ENCODE peak calls at places on chromosomes 12 and 14, in eight cellular contexts. One of them, this sample, is unnamed.

GRCh38 chr12:104951759-104952509 is 6.2 kb downstream of the SLC41A2 start:
- DNase-seq in AG08395: peak; percentile 28
- DNase-seq in HT-29: peak; percentile 38
- DNase-seq in WTC11: no peak
- DNase-seq in SK-N-DZ: no peak
- DNase-seq in renal cortical epithelial cell: peak; percentile 54
- DNase-seq in activated naive CD4-positive, alpha-beta T cell treated with anti-CD3 and anti-CD28 coated beads for 36 hours: no peak
- DNase-seq in DMS53: no peak
- DNase-seq in this sample: no peak

GRCh38 chr12:114626-115211 is 48.2 kb downstream of the IQSEC3 start:
- DNase-seq in renal cortical epithelial cell: no peak
- DNase-seq in activated naive CD4-positive, alpha-beta T cell treated with anti-CD3 and anti-CD28 coated beads for 36 hours: no peak
- DNase-seq in WTC11: no peak
- DNase-seq in AG08395: no peak
- DNase-seq in HT-29: no peak
- DNase-seq in SK-N-DZ: no peak
- DNase-seq in DMS53: no peak
- DNase-seq in this sample: no peak

GRCh38 chr12:54489857-54490256 is 7.7 kb upstream of the NCKAP1L start:
- DNase-seq in activated naive CD4-positive, alpha-beta T cell treated with anti-CD3 and anti-CD28 coated beads for 36 hours: no peak
- DNase-seq in WTC11: no peak
- DNase-seq in DMS53: no peak
- DNase-seq in AG08395: no peak
- DNase-seq in HT-29: no peak
- DNase-seq in renal cortical epithelial cell: no peak
- DNase-seq in SK-N-DZ: no peak
- DNase-seq in this sample: no peak

GRCh38 chr12:27344246-27344645 is 11.6 kb downstream of the BMAL2 start:
- DNase-seq in renal cortical epithelial cell: peak; percentile 38
- DNase-seq in SK-N-DZ: no peak
- DNase-seq in WTC11: no peak
- DNase-seq in activated naive CD4-positive, alpha-beta T cell treated with anti-CD3 and anti-CD28 coated beads for 36 hours: no peak
- DNase-seq in DMS53: no peak
- DNase-seq in AG08395: no peak
- DNase-seq in HT-29: no peak
- DNase-seq in this sample: no peak

GRCh38 chr14:20247651-20248246 is 8.7 kb downstream of the OR11H4 start:
- DNase-seq in DMS53: peak; percentile 56
- DNase-seq in SK-N-DZ: no peak
- DNase-seq in AG08395: no peak
- DNase-seq in renal cortical epithelial cell: peak; percentile 9
- DNase-seq in HT-29: peak; percentile 52
- DNase-seq in WTC11: no peak
- DNase-seq in activated naive CD4-positive, alpha-beta T cell treated with anti-CD3 and anti-CD28 coated beads for 36 hours: no peak
- DNase-seq in this sample: no peak

GRCh38 chr12:71731439-71732356 is 23.0 kb upstream of the RAB21 start:
- DNase-seq in HT-29: no peak
- DNase-seq in WTC11: peak; percentile 42
- DNase-seq in activated naive CD4-positive, alpha-beta T cell treated with anti-CD3 and anti-CD28 coated beads for 36 hours: no peak
- DNase-seq in renal cortical epithelial cell: no peak
- DNase-seq in SK-N-DZ: peak; percentile 36
- DNase-seq in AG08395: no peak
- DNase-seq in DMS53: peak; percentile 30
- DNase-seq in this sample: no peak

GRCh38 chr12:94925206-94925605 is 78.3 kb downstream of the NDUFA12 start:
- DNase-seq in renal cortical epithelial cell: no peak
- DNase-seq in activated naive CD4-positive, alpha-beta T cell treated with anti-CD3 and anti-CD28 coated beads for 36 hours: no peak
- DNase-seq in AG08395: no peak
- DNase-seq in DMS53: no peak
- DNase-seq in WTC11: no peak
- DNase-seq in HT-29: no peak
- DNase-seq in SK-N-DZ: no peak
- DNase-seq in this sample: no peak

GRCh38 chr12:55820679-55821078 is 2.8 kb downstream of the ORMDL2 start:
- DNase-seq in WTC11: no peak
- DNase-seq in DMS53: peak; percentile 27
- DNase-seq in HT-29: no peak
- DNase-seq in AG08395: no peak
- DNase-seq in SK-N-DZ: no peak
- DNase-seq in activated naive CD4-positive, alpha-beta T cell treated with anti-CD3 and anti-CD28 coated beads for 36 hours: no peak
- DNase-seq in renal cortical epithelial cell: no peak
- DNase-seq in this sample: no peak

GRCh38 chr12:9760699-9761406 is at the start of gene CD69:
- DNase-seq in AG08395: no peak
- DNase-seq in WTC11: no peak
- DNase-seq in SK-N-DZ: no peak
- DNase-seq in HT-29: no peak
- DNase-seq in DMS53: no peak
- DNase-seq in renal cortical epithelial cell: peak; percentile 60
- DNase-seq in activated naive CD4-positive, alpha-beta T cell treated with anti-CD3 and anti-CD28 coated beads for 36 hours: peak; percentile 88
- DNase-seq in this sample: no peak

GRCh38 chr12:38921025-38921677 is 15.8 kb upstream of the CPNE8 start:
- DNase-seq in HT-29: peak; percentile 84
- DNase-seq in activated naive CD4-positive, alpha-beta T cell treated with anti-CD3 and anti-CD28 coated beads for 36 hours: peak; percentile 60
- DNase-seq in SK-N-DZ: peak; percentile 87
- DNase-seq in DMS53: peak; percentile 95
- DNase-seq in WTC11: peak; percentile 53
- DNase-seq in renal cortical epithelial cell: peak; percentile 87
- DNase-seq in AG08395: peak; percentile 16
- DNase-seq in this sample: peak; percentile 72

GRCh38 chr12:90546511-90546910 is 408.5 kb downstream of the CCER1 start:
- DNase-seq in renal cortical epithelial cell: no peak
- DNase-seq in WTC11: no peak
- DNase-seq in HT-29: peak; percentile 1
- DNase-seq in AG08395: no peak
- DNase-seq in DMS53: peak; percentile 37
- DNase-seq in activated naive CD4-positive, alpha-beta T cell treated with anti-CD3 and anti-CD28 coated beads for 36 hours: no peak
- DNase-seq in SK-N-DZ: no peak
- DNase-seq in this sample: no peak

GRCh38 chr14:103517626-103518415 is 4.8 kb downstream of the CKB start:
- DNase-seq in SK-N-DZ: no peak
- DNase-seq in AG08395: peak; percentile 19
- DNase-seq in activated naive CD4-positive, alpha-beta T cell treated with anti-CD3 and anti-CD28 coated beads for 36 hours: no peak
- DNase-seq in DMS53: no peak
- DNase-seq in HT-29: no peak
- DNase-seq in WTC11: no peak
- DNase-seq in renal cortical epithelial cell: no peak
- DNase-seq in this sample: no peak

GRCh38 chr12:57455374-57456144 is 452 bp downstream of the INHBE start:
- DNase-seq in activated naive CD4-positive, alpha-beta T cell treated with anti-CD3 and anti-CD28 coated beads for 36 hours: no peak
- DNase-seq in renal cortical epithelial cell: no peak
- DNase-seq in HT-29: no peak
- DNase-seq in SK-N-DZ: no peak
- DNase-seq in DMS53: peak; percentile 69
- DNase-seq in AG08395: no peak
- DNase-seq in WTC11: no peak
- DNase-seq in this sample: no peak

GRCh38 chr12:123983822-123984485 is 10.9 kb downstream of the ZNF664 start:
- DNase-seq in activated naive CD4-positive, alpha-beta T cell treated with anti-CD3 and anti-CD28 coated beads for 36 hours: peak; percentile 63
- DNase-seq in HT-29: peak; percentile 72
- DNase-seq in SK-N-DZ: peak; percentile 72
- DNase-seq in DMS53: peak; percentile 80
- DNase-seq in renal cortical epithelial cell: peak; percentile 74
- DNase-seq in AG08395: peak; percentile 67
- DNase-seq in WTC11: peak; percentile 29
- DNase-seq in this sample: peak; percentile 32

GRCh38 chr12:85688837-85689236 is 147.4 kb downstream of the RASSF9 start:
- DNase-seq in renal cortical epithelial cell: peak; percentile 83
- DNase-seq in DMS53: peak; percentile 43
- DNase-seq in SK-N-DZ: no peak
- DNase-seq in WTC11: no peak
- DNase-seq in HT-29: peak; percentile 30
- DNase-seq in AG08395: peak; percentile 2
- DNase-seq in activated naive CD4-positive, alpha-beta T cell treated with anti-CD3 and anti-CD28 coated beads for 36 hours: no peak
- DNase-seq in this sample: no peak

GRCh38 chr14:90986510-90986909 is 73.9 kb downstream of the RPS6KA5 start:
- DNase-seq in HT-29: peak; percentile 7
- DNase-seq in AG08395: no peak
- DNase-seq in WTC11: no peak
- DNase-seq in renal cortical epithelial cell: no peak
- DNase-seq in activated naive CD4-positive, alpha-beta T cell treated with anti-CD3 and anti-CD28 coated beads for 36 hours: no peak
- DNase-seq in DMS53: no peak
- DNase-seq in SK-N-DZ: no peak
- DNase-seq in this sample: no peak

GRCh38 chr14:31457665-31458659 is 656 bp upstream of the DTD2 start:
- DNase-seq in activated naive CD4-positive, alpha-beta T cell treated with anti-CD3 and anti-CD28 coated beads for 36 hours: no peak
- DNase-seq in DMS53: peak; percentile 36
- DNase-seq in AG08395: no peak
- DNase-seq in SK-N-DZ: no peak
- DNase-seq in WTC11: no peak
- DNase-seq in HT-29: no peak
- DNase-seq in renal cortical epithelial cell: peak; percentile 52
- DNase-seq in this sample: no peak

GRCh38 chr12:82998509-82998908 is 311.8 kb downstream of the TMTC2 start:
- DNase-seq in renal cortical epithelial cell: no peak
- DNase-seq in WTC11: no peak
- DNase-seq in SK-N-DZ: no peak
- DNase-seq in HT-29: no peak
- DNase-seq in AG08395: no peak
- DNase-seq in activated naive CD4-positive, alpha-beta T cell treated with anti-CD3 and anti-CD28 coated beads for 36 hours: no peak
- DNase-seq in DMS53: no peak
- DNase-seq in this sample: no peak

GRCh38 chr14:94050231-94050880 is 24.2 kb downstream of the OTUB2 start:
- DNase-seq in renal cortical epithelial cell: peak; percentile 74
- DNase-seq in DMS53: no peak
- DNase-seq in SK-N-DZ: no peak
- DNase-seq in AG08395: no peak
- DNase-seq in activated naive CD4-positive, alpha-beta T cell treated with anti-CD3 and anti-CD28 coated beads for 36 hours: no peak
- DNase-seq in HT-29: no peak
- DNase-seq in WTC11: no peak
- DNase-seq in this sample: no peak

GRCh38 chr14:52840916-52841315 is 49.5 kb upstream of the GNPNAT1 start:
- DNase-seq in renal cortical epithelial cell: no peak
- DNase-seq in WTC11: no peak
- DNase-seq in DMS53: peak; percentile 13
- DNase-seq in activated naive CD4-positive, alpha-beta T cell treated with anti-CD3 and anti-CD28 coated beads for 36 hours: peak; percentile 6
- DNase-seq in HT-29: no peak
- DNase-seq in SK-N-DZ: no peak
- DNase-seq in AG08395: peak; percentile 76
- DNase-seq in this sample: peak; percentile 81

GRCh38 chr12:22729898-22730443 is 105.0 kb downstream of the ETNK1 start:
- DNase-seq in SK-N-DZ: no peak
- DNase-seq in activated naive CD4-positive, alpha-beta T cell treated with anti-CD3 and anti-CD28 coated beads for 36 hours: no peak
- DNase-seq in DMS53: no peak
- DNase-seq in AG08395: peak; percentile 72
- DNase-seq in WTC11: no peak
- DNase-seq in renal cortical epithelial cell: peak; percentile 95
- DNase-seq in HT-29: no peak
- DNase-seq in this sample: no peak

GRCh38 chr12:84805474-84805858 is 107.1 kb downstream of the SLC6A15 start:
- DNase-seq in renal cortical epithelial cell: no peak
- DNase-seq in DMS53: no peak
- DNase-seq in HT-29: no peak
- DNase-seq in activated naive CD4-positive, alpha-beta T cell treated with anti-CD3 and anti-CD28 coated beads for 36 hours: no peak
- DNase-seq in AG08395: no peak
- DNase-seq in WTC11: no peak
- DNase-seq in SK-N-DZ: no peak
- DNase-seq in this sample: no peak

GRCh38 chr12:22526836-22527235 is 17.5 kb downstream of the C2CD5 start:
- DNase-seq in SK-N-DZ: no peak
- DNase-seq in AG08395: no peak
- DNase-seq in renal cortical epithelial cell: no peak
- DNase-seq in WTC11: no peak
- DNase-seq in HT-29: no peak
- DNase-seq in DMS53: no peak
- DNase-seq in activated naive CD4-positive, alpha-beta T cell treated with anti-CD3 and anti-CD28 coated beads for 36 hours: no peak
- DNase-seq in this sample: no peak

GRCh38 chr14:105069887-105070759 is 4.9 kb upstream of the GPR132 start:
- DNase-seq in HT-29: no peak
- DNase-seq in renal cortical epithelial cell: peak; percentile 61
- DNase-seq in DMS53: no peak
- DNase-seq in activated naive CD4-positive, alpha-beta T cell treated with anti-CD3 and anti-CD28 coated beads for 36 hours: peak; percentile 83
- DNase-seq in AG08395: peak; percentile 56
- DNase-seq in SK-N-DZ: no peak
- DNase-seq in WTC11: no peak
- DNase-seq in this sample: no peak

GRCh38 chr12:15558915-15559528 is 230.2 kb downstream of the EPS8 start:
- DNase-seq in SK-N-DZ: no peak
- DNase-seq in WTC11: no peak
- DNase-seq in activated naive CD4-positive, alpha-beta T cell treated with anti-CD3 and anti-CD28 coated beads for 36 hours: no peak
- DNase-seq in AG08395: peak; percentile 69
- DNase-seq in HT-29: no peak
- DNase-seq in renal cortical epithelial cell: peak; percentile 42
- DNase-seq in DMS53: no peak
- DNase-seq in this sample: peak; percentile 79

GRCh38 chr14:60643443-60644402 is 5.6 kb downstream of the SIX1 start:
- DNase-seq in DMS53: no peak
- DNase-seq in activated naive CD4-positive, alpha-beta T cell treated with anti-CD3 and anti-CD28 coated beads for 36 hours: no peak
- DNase-seq in renal cortical epithelial cell: no peak
- DNase-seq in AG08395: no peak
- DNase-seq in HT-29: no peak
- DNase-seq in SK-N-DZ: no peak
- DNase-seq in WTC11: no peak
- DNase-seq in this sample: no peak

GRCh38 chr14:32933943-32934890 is 4.5 kb upstream of the NPAS3 start:
- DNase-seq in renal cortical epithelial cell: no peak
- DNase-seq in SK-N-DZ: peak; percentile 47
- DNase-seq in DMS53: peak; percentile 66
- DNase-seq in activated naive CD4-positive, alpha-beta T cell treated with anti-CD3 and anti-CD28 coated beads for 36 hours: no peak
- DNase-seq in AG08395: peak; percentile 29
- DNase-seq in WTC11: peak; percentile 63
- DNase-seq in HT-29: no peak
- DNase-seq in this sample: peak; percentile 36

GRCh38 chr14:93989939-93990338 is 7.2 kb upstream of the CCDC197 start:
- DNase-seq in DMS53: peak; percentile 7
- DNase-seq in renal cortical epithelial cell: no peak
- DNase-seq in WTC11: no peak
- DNase-seq in AG08395: no peak
- DNase-seq in SK-N-DZ: no peak
- DNase-seq in activated naive CD4-positive, alpha-beta T cell treated with anti-CD3 and anti-CD28 coated beads for 36 hours: no peak
- DNase-seq in HT-29: no peak
- DNase-seq in this sample: no peak

GRCh38 chr12:106941481-106942156 is 14.1 kb upstream of the TMEM263 start:
- DNase-seq in renal cortical epithelial cell: no peak
- DNase-seq in AG08395: no peak
- DNase-seq in DMS53: no peak
- DNase-seq in WTC11: no peak
- DNase-seq in SK-N-DZ: no peak
- DNase-seq in activated naive CD4-positive, alpha-beta T cell treated with anti-CD3 and anti-CD28 coated beads for 36 hours: no peak
- DNase-seq in HT-29: no peak
- DNase-seq in this sample: no peak

GRCh38 chr14:101315802-101316296 is 245.4 kb upstream of the DIO3 start:
- DNase-seq in AG08395: no peak
- DNase-seq in renal cortical epithelial cell: peak; percentile 2
- DNase-seq in activated naive CD4-positive, alpha-beta T cell treated with anti-CD3 and anti-CD28 coated beads for 36 hours: no peak
- DNase-seq in DMS53: peak; percentile 21
- DNase-seq in WTC11: no peak
- DNase-seq in SK-N-DZ: no peak
- DNase-seq in HT-29: no peak
- DNase-seq in this sample: no peak

GRCh38 chr12:85445060-85445938 is 165.3 kb downstream of the ALX1 start:
- DNase-seq in SK-N-DZ: peak; percentile 39
- DNase-seq in AG08395: no peak
- DNase-seq in DMS53: peak; percentile 28
- DNase-seq in renal cortical epithelial cell: peak; percentile 84
- DNase-seq in HT-29: no peak
- DNase-seq in WTC11: no peak
- DNase-seq in activated naive CD4-positive, alpha-beta T cell treated with anti-CD3 and anti-CD28 coated beads for 36 hours: no peak
- DNase-seq in this sample: no peak

GRCh38 chr12:52213541-52214420 is 19.3 kb upstream of the KRT7 start:
- DNase-seq in HT-29: peak; percentile 97
- DNase-seq in activated naive CD4-positive, alpha-beta T cell treated with anti-CD3 and anti-CD28 coated beads for 36 hours: peak; percentile 78
- DNase-seq in SK-N-DZ: peak; percentile 52
- DNase-seq in renal cortical epithelial cell: peak; percentile 78
- DNase-seq in DMS53: peak; percentile 98
- DNase-seq in AG08395: peak; percentile 91
- DNase-seq in WTC11: peak; percentile 96
- DNase-seq in this sample: peak; percentile 70

GRCh38 chr12:131927110-131928079 is 1.7 kb upstream of the PUS1 start:
- DNase-seq in DMS53: peak; percentile 43
- DNase-seq in HT-29: no peak
- DNase-seq in WTC11: no peak
- DNase-seq in SK-N-DZ: no peak
- DNase-seq in renal cortical epithelial cell: no peak
- DNase-seq in AG08395: no peak
- DNase-seq in activated naive CD4-positive, alpha-beta T cell treated with anti-CD3 and anti-CD28 coated beads for 36 hours: no peak
- DNase-seq in this sample: no peak

GRCh38 chr14:54606631-54607133 is 39.8 kb downstream of the SAMD4A start:
- DNase-seq in HT-29: no peak
- DNase-seq in renal cortical epithelial cell: peak; percentile 79
- DNase-seq in AG08395: peak; percentile 85
- DNase-seq in WTC11: no peak
- DNase-seq in DMS53: no peak
- DNase-seq in activated naive CD4-positive, alpha-beta T cell treated with anti-CD3 and anti-CD28 coated beads for 36 hours: no peak
- DNase-seq in SK-N-DZ: no peak
- DNase-seq in this sample: peak; percentile 69